ENCODE peak calls at places on chromosomes 4 and X, in five cellular contexts. L, E, Z, Q and P are unnamed samples.
A peak's percentile ranks its signal among the peaks of the same experiment; 100 is the strongest.

GRCh38 chr4:176335421-176335820 is 15.7 kb downstream of the SPCS3 start:
- DNase-seq in Z (no peak), Q (no peak), E (no peak), L (no peak), P (no peak)

GRCh38 chrX:110146521-110146920 is 143.6 kb downstream of the TMEM164 start:
- DNase-seq in Q (no peak), Z (no peak), E (no peak), L (peak; percentile 42), P (no peak)

GRCh38 chr4:20248155-20248558 is 3.5 kb upstream of the SLIT2 start:
- DNase-seq in L (no peak), E (no peak), Z (no peak), Q (no peak), P (no peak)

GRCh38 chr4:170887396-170887795 is 797.6 kb upstream of the AADAT start:
- DNase-seq in L (no peak), Q (no peak), E (no peak), Z (no peak), P (no peak)

GRCh38 chrX:68498044-68498507 is 775 bp upstream of the YIPF6 start:
- DNase-seq in L (no peak), E (no peak), Z (no peak), Q (no peak), P (no peak)

GRCh38 chr4:152032722-152033131 is 271.9 kb upstream of the GATB start:
- DNase-seq in Q (no peak), L (no peak), E (no peak), Z (no peak), P (peak; percentile 70)

GRCh38 chr4:27316176-27316575 is 455.5 kb downstream of the STIM2 start:
- DNase-seq in L (no peak), Z (no peak), Q (no peak), E (no peak), P (no peak)

GRCh38 chr4:40681600-40682297 is 52.1 kb upstream of the RBM47 start:
- DNase-seq in Q (no peak), Z (no peak), L (no peak), E (no peak), P (no peak)

GRCh38 chr4:158094413-158095110 is 78.3 kb downstream of the GASK1B start:
- DNase-seq in E (no peak), L (peak; percentile 93), Z (no peak), Q (no peak), P (no peak)

GRCh38 chrX:133786382-133786781 is 199.0 kb downstream of the GPC3 start:
- DNase-seq in Z (no peak), Q (no peak), L (peak; percentile 1), E (no peak), P (no peak)

GRCh38 chrX:133794151-133794550 is 191.2 kb downstream of the GPC3 start:
- DNase-seq in L (no peak), Z (no peak), E (no peak), Q (no peak), P (no peak)

GRCh38 chrX:133796282-133796681 is 189.1 kb downstream of the GPC3 start:
- DNase-seq in Z (no peak), E (no peak), Q (no peak), L (no peak), P (no peak)

GRCh38 chrX:133792198-133792953 is 193.0 kb downstream of the GPC3 start:
- DNase-seq in L (peak; percentile 61), E (peak; percentile 0), Z (peak; percentile 36), Q (peak; percentile 66), P (peak; percentile 73)
- TF ChIP-seq CTCF in L (peak; percentile 100), E (peak; percentile 91), Z (peak; percentile 100), Q (peak; percentile 79), P (peak; percentile 87)

GRCh38 chrX:2136848-2137247 is 363.9 kb downstream of the DHRSX start:
- DNase-seq in Q (no peak), E (no peak), Z (no peak), L (no peak), P (no peak)
- H3K4me3 ChIP-seq in Q (no peak overlapping the region), E (no peak overlapping the region), Z (no peak overlapping the region), L (no peak overlapping the region), P (no peak overlapping the region)

GRCh38 chrX:26613951-26614350 is 398.0 kb downstream of the MAGEB5 start:
- DNase-seq in Q (no peak), E (no peak), L (no peak), Z (no peak), P (no peak)
- H3K27ac ChIP-seq in Q (no peak overlapping the region), E (no peak overlapping the region), L (no peak overlapping the region), Z (no peak overlapping the region), P (no peak overlapping the region)

DNA sequence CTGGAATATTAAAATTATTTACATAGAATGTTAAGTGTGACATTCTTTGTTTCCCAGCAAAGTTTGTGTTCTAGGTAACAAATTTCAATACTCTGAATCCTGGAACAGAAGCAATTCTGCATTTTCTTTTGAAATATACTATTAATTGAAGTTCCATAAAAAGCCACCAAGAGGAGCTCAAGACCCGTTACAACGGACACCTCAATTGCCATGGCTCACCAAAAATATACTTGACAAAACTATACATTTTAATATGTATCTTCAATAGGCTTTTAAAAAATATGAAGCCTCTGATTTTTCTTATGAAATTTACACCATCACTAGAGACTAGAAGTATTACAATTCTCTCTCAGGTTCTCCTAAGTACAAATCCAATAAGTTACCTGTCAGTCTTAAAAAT is 111.4 kb downstream of the NYX start:
- DNase-seq in Z (no peak), Q (no peak), L (no peak), E (no peak), P (no peak)
- TF ChIP-seq CTCF in Z (peak; percentile 15), Q (peak; percentile 43), L (peak; percentile 38), E (no peak), P (peak; percentile 35)

GRCh38 chr4:139317635-139318034 is 15.4 kb upstream of the NDUFC1 start:
- DNase-seq in E (no peak), L (no peak), Q (no peak), Z (no peak), P (no peak)

GRCh38 chr4:139312552-139313332 is 10.5 kb upstream of the NDUFC1 start:
- DNase-seq in L (no peak), E (no peak), Q (no peak), Z (no peak), P (no peak)

GRCh38 chr4:139314047-139314800 is 11.9 kb upstream of the NDUFC1 start:
- DNase-seq in Q (no peak), Z (no peak), E (no peak), L (no peak), P (no peak)

GRCh38 chr4:139316733-139317132 is 14.5 kb upstream of the NDUFC1 start:
- DNase-seq in E (no peak), L (no peak), Q (no peak), Z (no peak), P (no peak)

DNA sequence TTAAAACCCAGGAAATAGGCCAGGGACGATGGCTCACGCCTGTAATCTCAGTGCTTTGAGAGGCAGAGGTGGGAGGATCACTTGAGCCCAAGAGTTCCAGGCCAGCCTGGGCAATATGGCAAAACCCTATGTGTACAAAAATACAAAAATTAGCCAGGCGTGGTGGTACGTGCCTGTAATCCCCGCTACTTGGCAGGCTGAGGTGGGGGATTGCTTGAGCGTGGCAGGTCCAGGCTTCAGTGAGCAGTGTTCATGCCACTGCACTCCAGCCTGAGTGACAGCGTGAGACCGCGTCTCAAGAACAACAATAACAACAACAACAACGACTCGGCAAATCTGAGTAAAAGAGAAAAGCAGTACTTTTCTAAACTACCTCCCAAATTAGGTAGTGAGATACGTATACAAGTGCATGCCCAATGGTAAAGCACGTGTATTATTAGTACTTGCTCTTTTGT is 13.0 kb upstream of the NDUFC1 start:
- DNase-seq in E (no peak), L (no peak), Z (no peak), Q (no peak), P (no peak)
- H3K4me3 ChIP-seq in E (no peak overlapping the region), L (no peak overlapping the region), Z (no peak overlapping the region), Q (no peak overlapping the region), P (no peak overlapping the region)

GRCh38 chrX:46912673-46913491 is 661 bp downstream of the JADE3 start:
- DNase-seq in E (no peak), Z (no peak), Q (peak; percentile 79), L (peak; percentile 35), P (no peak)
- H3K27ac ChIP-seq in E (peak overlapping the region; percentile 82), Z (no peak overlapping the region), Q (peak overlapping the region; percentile 63), L (peak overlapping the region; percentile 5), P (peak overlapping the region; percentile 77)

GRCh38 chr4:134777626-134778025 is 576.0 kb upstream of the PABPC4L start:
- DNase-seq in E (no peak), L (no peak), Z (no peak), Q (no peak), P (no peak)

GRCh38 chr4:134773497-134774000 is 572.0 kb upstream of the PABPC4L start:
- DNase-seq in Z (no peak), L (no peak), E (no peak), Q (peak; percentile 41), P (no peak)
- TF ChIP-seq CTCF in Z (no peak), L (no peak), E (no peak), Q (no peak), P (no peak)